ENCODE peak calls at places on chromosomes 5 and 9, in nine cellular contexts. E is NCI-H2029; Q is epithelial cell of esophagus; Y is mesenteric fat pad; R is activated CD4-positive, CD25-positive, alpha-beta regulatory T cell treated with anti-CD3 and anti-CD28 coated beads, Interleukin-2, amount 50 U/mL, for 16 hours; X is GOT3; A is T-helper 1 cell; W is AG09319; F is hepatic stellate cell. K is an unnamed sample.

GRCh38 chr5:173301695-173302545 is 26.3 kb downstream of the STC2 start:
- DNase-seq in Q (no peak), E (no peak), A (no peak), X (no peak), R (no peak), Y (no peak), F (no peak), W (no peak), K (no peak)

GRCh38 chr5:83628360-83628759 is 92.3 kb downstream of the HAPLN1 start:
- DNase-seq in E (no peak), A (no peak), W (no peak), F (peak), Q (no peak), X (no peak), R (no peak), Y (no peak), K (no peak)

GRCh38 chr9:109730228-109730627 is 49.8 kb upstream of the PALM2AKAP2 start:
- DNase-seq in W (no peak), X (no peak), E (peak), F (no peak), R (no peak), Y (no peak), A (no peak), Q (peak), K (peak)

GRCh38 chr9:88534456-88535225 is at the start of gene NXNL2:
- DNase-seq in Q (peak), A (peak), Y (peak), E (no peak), X (peak), R (no peak), F (peak), W (peak), K (peak)

GRCh38 chr9:12818431-12819000 is 43.7 kb downstream of the LURAP1L start:
- DNase-seq in A (no peak), F (no peak), Q (no peak), W (no peak), X (no peak), Y (no peak), E (no peak), R (no peak), K (peak)

GRCh38 chr9:134728801-134729495 is 87.3 kb downstream of the COL5A1 start:
- DNase-seq in Q (no peak), F (no peak), R (no peak), Y (no peak), W (no peak), E (no peak), A (no peak), X (no peak), K (no peak)

GRCh38 chr9:113664176-113664875 is 200.8 kb downstream of the RGS3 start:
- DNase-seq in Q (no peak), E (no peak), Y (peak), F (no peak), A (no peak), X (no peak), W (no peak), R (no peak), K (no peak)

GRCh38 chr9:126397056-126397455 is 70.4 kb downstream of the MVB12B start:
- DNase-seq in E (no peak), A (peak), W (no peak), R (peak), Q (no peak), X (no peak), F (no peak), Y (no peak), K (peak)

GRCh38 chr5:136036293-136036911 is 7.6 kb downstream of the TGFBI start:
- DNase-seq in F (no peak), X (no peak), Y (peak), Q (no peak), E (peak), W (no peak), A (no peak), R (no peak), K (no peak)